ENCODE peak calls at places on chromosomes 4 and X, in ten cellular contexts. M is IMR-90, F is ovary, S is suprapubic skin, E is HL-60, X is neuronal stem cell, H is upper lobe of right lung, K is mesendoderm, D is hepatocyte, Q is lower lobe of right lung. W is an unnamed sample. For H3K27me3, the result is how much of the 10 kb centered on the place peaks cover.

GRCh38 chrX:77937291-77937690 is 26.8 kb downstream of the ATP7A start:
- DNase-seq in K (no peak), Q (no peak), E (no peak), H (no peak), F (no peak), M (peak), S (no peak), D (no peak), X (no peak), W (no peak)

GRCh38 chr4:157700898-157701694 is 471.7 kb downstream of the GASK1B start:
- DNase-seq in F (no peak), Q (no peak), D (no peak), E (no peak), H (no peak), S (no peak), K (peak), X (no peak), M (no peak), W (no peak)

GRCh38 chrX:33339219-33339618 is 127.9 kb upstream of the DMD start:
- DNase-seq in F (no peak), D (peak), M (peak), K (peak), Q (no peak), H (no peak), S (no peak), E (no peak), X (no peak), W (no peak)

GRCh38 chr4:150938873-150939499 is 76.1 kb downstream of the LRBA start:
- DNase-seq in E (no peak), X (no peak), Q (no peak), K (no peak), M (no peak), D (no peak), H (no peak), S (no peak), F (no peak), W (no peak)

GRCh38 chr4:97073194-97073593 is 1070.1 kb downstream of the STPG2 start:
- DNase-seq in X (no peak), E (no peak), D (no peak), M (no peak), H (no peak), Q (no peak), S (no peak), F (no peak), K (no peak), W (no peak)

GRCh38 chr4:10599574-10599973 is 85.0 kb downstream of the CLNK start:
- DNase-seq in S (no peak), K (peak), Q (no peak), D (no peak), X (no peak), M (peak), F (no peak), H (no peak), E (no peak), W (no peak)

GRCh38 chr4:184955116-184955515 is 63.2 kb upstream of the HELT start:
- DNase-seq in Q (no peak), X (no peak), F (no peak), K (no peak), S (no peak), D (no peak), H (no peak), E (no peak), M (no peak), W (no peak)

GRCh38 chr4:178556796-178557195 is 1114.6 kb upstream of the AGA start:
- DNase-seq in D (no peak), K (no peak), S (no peak), H (no peak), Q (no peak), E (no peak), M (no peak), F (no peak), X (no peak), W (no peak)

GRCh38 chr4:134365852-134366251 is 164.3 kb upstream of the PABPC4L start:
- DNase-seq in F (no peak), Q (no peak), S (no peak), K (no peak), D (no peak), M (peak), X (no peak), E (no peak), H (no peak), W (no peak)

GRCh38 chrX:118974908-118975671 is 672 bp downstream of the LONRF3 start:
- DNase-seq in F (peak), M (no peak), K (peak), Q (peak), H (peak), X (no peak), E (no peak), S (peak), D (peak), W (peak)

GRCh38 chr4:8537041-8537461 is 43.1 kb upstream of the GPR78 start:
- DNase-seq in K (no peak), S (no peak), F (peak), D (peak), M (peak), H (no peak), Q (no peak), E (no peak), X (no peak), W (peak)

GRCh38 chr4:187827631-187828030 is 167.9 kb upstream of the ZFP42 start:
- DNase-seq in F (no peak), Q (no peak), E (no peak), X (no peak), M (peak), S (no peak), H (no peak), K (no peak), D (no peak), W (no peak)

GRCh38 chr4:79638735-79639134 is 230.7 kb upstream of the GK2 start:
- DNase-seq in K (no peak), F (no peak), S (no peak), M (no peak), D (no peak), X (no peak), E (no peak), H (no peak), Q (no peak), W (no peak)

GRCh38 chr4:138949866-138950265 is 65.7 kb upstream of the NOCT start:
- DNase-seq in S (no peak), K (no peak), H (no peak), E (no peak), F (no peak), Q (no peak), M (no peak), X (no peak), D (no peak), W (no peak)

GRCh38 chr4:185833055-185833598 is 21.1 kb upstream of the SORBS2 start:
- DNase-seq in K (peak), Q (no peak), X (no peak), F (no peak), E (no peak), D (no peak), M (peak), H (no peak), S (no peak), W (no peak)

GRCh38 chr4:12144051-12144450 is 715.4 kb upstream of the HS3ST1 start:
- DNase-seq in M (no peak), X (no peak), F (no peak), Q (no peak), H (no peak), K (no peak), E (no peak), D (no peak), S (no peak), W (no peak)

GRCh38 chr4:4470208-4470607 is 71.6 kb downstream of the STX18 start:
- DNase-seq in Q (no peak), S (no peak), F (no peak), M (no peak), E (no peak), X (no peak), K (no peak), H (no peak), D (no peak), W (no peak)

GRCh38 chrX:113222305-113222704 is 381.7 kb upstream of the AMOT start:
- DNase-seq in F (no peak), Q (no peak), E (no peak), K (no peak), H (no peak), D (no peak), X (no peak), M (no peak), S (no peak), W (no peak)

GRCh38 chr4:4761128-4761991 is 98.1 kb upstream of the MSX1 start:
- DNase-seq in D (no peak), Q (no peak), E (no peak), X (peak), F (no peak), S (no peak), M (no peak), K (peak), H (peak), W (no peak)

GRCh38 chrX:136823175-136823574 is 42.4 kb upstream of the ARHGEF6 start:
- DNase-seq in K (no peak), S (no peak), H (no peak), E (no peak), F (no peak), D (no peak), Q (no peak), M (peak), X (no peak), W (no peak)

GRCh38 chr4:33948921-33949320 is 2295.4 kb downstream of the ARAP2 start:
- DNase-seq in S (no peak), X (no peak), H (no peak), D (no peak), Q (no peak), M (no peak), F (no peak), K (no peak), E (no peak), W (no peak)

GRCh38 chr4:5710065-5710961 is 688 bp upstream of the EVC start:
- DNase-seq in H (no peak), Q (no peak), S (no peak), K (peak), D (peak), M (peak), X (peak), E (no peak), F (no peak), W (no peak)

DNA sequence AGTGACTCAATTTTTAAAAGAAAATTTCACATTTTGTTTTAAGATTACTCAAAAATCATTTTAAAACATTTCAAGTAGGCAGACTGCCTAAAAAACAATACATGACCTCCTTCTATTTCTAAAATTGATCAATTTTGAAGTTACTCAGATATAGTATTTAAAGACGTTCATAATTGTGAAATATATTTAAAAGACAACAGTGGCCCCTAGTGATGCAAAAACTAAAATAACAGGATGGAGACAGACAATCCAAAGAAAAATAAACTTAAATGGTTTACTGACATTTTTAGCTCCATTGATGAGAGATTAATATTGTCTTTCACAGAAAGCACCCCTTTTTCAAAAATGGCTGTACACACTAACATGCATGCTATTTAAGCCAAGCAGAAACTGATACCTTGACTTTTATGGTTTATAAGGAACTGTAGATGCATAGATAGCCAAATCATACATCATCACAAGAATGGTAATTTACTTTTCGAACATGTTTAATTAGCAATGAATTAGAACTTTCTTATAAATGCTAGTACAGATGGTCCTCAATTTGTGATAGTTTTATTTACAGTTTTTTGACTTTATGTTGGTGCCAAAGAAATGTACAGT is 69.8 kb upstream of the FAT4 start:
- DNase-seq in D (peak), M (peak), X (no peak), F (no peak), K (peak), S (no peak), E (no peak), H (no peak), Q (no peak), W (no peak)
- H3K27me3 ChIP-seq in D (under half), M (under half), X (under half), F (under half), K (under half), S (under half), E (under half), H (under half), Q (under half), W (under half)

GRCh38 chr4:925171-925570 is 6.9 kb downstream of the GAK start:
- DNase-seq in X (no peak), F (peak), Q (no peak), D (no peak), E (no peak), K (no peak), M (no peak), H (peak), S (peak), W (no peak)

GRCh38 chr4:924107-925096 is 7.7 kb downstream of the GAK start:
- DNase-seq in Q (no peak), H (peak), D (no peak), K (peak), E (no peak), F (peak), M (peak), X (no peak), S (peak), W (no peak)

GRCh38 chr4:929096-929765 is 2.9 kb downstream of the GAK start:
- DNase-seq in Q (no peak), D (no peak), K (no peak), X (no peak), H (peak), E (no peak), F (peak), S (peak), M (no peak), W (no peak)

GRCh38 chr4:925771-926500 is 6.2 kb downstream of the GAK start:
- DNase-seq in E (no peak), H (peak), F (peak), D (no peak), K (no peak), S (peak), M (no peak), X (no peak), Q (no peak), W (no peak)

GRCh38 chr4:926538-926937 is 5.6 kb downstream of the GAK start:
- DNase-seq in Q (no peak), E (no peak), K (peak), H (peak), X (peak), F (no peak), S (peak), M (no peak), D (peak), W (no peak)
- H3K27me3 ChIP-seq in Q (under half), E (under half), K (under half), H (under half), X (under half), F (under half), S (under half), M (under half), D (under half), W (under half)

GRCh38 chr4:18616720-18617119 is 595.2 kb upstream of the LCORL start:
- DNase-seq in E (no peak), S (no peak), Q (no peak), M (no peak), H (no peak), X (no peak), D (no peak), F (no peak), K (no peak), W (no peak)
- H3K27me3 ChIP-seq in E (under half), S (under half), Q (under half), M (under half), H (under half), X (under half), D (under half), F (under half), K (under half), W (under half)

GRCh38 chr4:153776601-153777000 is 12.3 kb downstream of the SFRP2 start:
- DNase-seq in F (no peak), E (no peak), S (no peak), Q (no peak), H (no peak), M (no peak), K (no peak), D (no peak), X (no peak), W (no peak)
- H3K27me3 ChIP-seq in F (under half), E (under half), S (under half), Q (under half), H (under half), M (under half), K (under half), D (under half), X (under half), W (under half)

GRCh38 chr4:570754-571153 is 5.3 kb downstream of the TMEM271 start:
- DNase-seq in E (no peak), H (no peak), F (no peak), D (no peak), X (no peak), K (no peak), S (no peak), M (no peak), Q (no peak), W (no peak)
- H3K27me3 ChIP-seq in E (under half), H (under half), F (under half), D (under half), X (under half), K (under half), S (half or more), M (under half), Q (under half), W (under half)

DNA sequence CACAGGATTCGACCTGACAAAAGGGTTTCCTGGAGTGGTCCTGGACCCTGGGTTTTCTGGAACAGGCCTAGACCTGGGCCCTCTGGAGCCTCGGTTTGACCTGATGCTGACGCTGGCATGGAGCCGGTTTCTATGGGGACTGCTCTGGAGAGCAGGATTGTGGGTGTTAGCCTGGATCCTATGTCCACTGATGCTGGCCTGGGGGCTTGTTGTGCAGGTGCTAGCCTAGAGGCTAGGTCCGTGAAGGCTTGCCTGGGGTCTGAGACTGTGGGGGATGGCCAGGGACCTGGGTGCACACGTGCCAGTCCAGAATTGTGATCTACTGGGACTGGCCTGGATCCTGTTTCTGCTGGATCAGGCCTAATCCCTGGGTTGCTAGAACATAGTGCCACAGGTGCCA is 173.1 kb downstream of the TMEM47 start:
- DNase-seq in F (no peak), E (no peak), D (no peak), X (no peak), M (no peak), K (no peak), S (no peak), Q (no peak), H (no peak), W (no peak)
- H3K27me3 ChIP-seq in F (under half), E (under half), D (under half), X (under half), M (under half), K (under half), S (under half), Q (under half), H (under half), W (under half)

GRCh38 chr4:20676773-20677172 is 23.5 kb upstream of the PACRGL start:
- DNase-seq in K (no peak), Q (no peak), D (no peak), M (no peak), X (no peak), E (no peak), H (no peak), S (no peak), F (no peak), W (peak)
- H3K27me3 ChIP-seq in K (under half), Q (under half), D (under half), M (under half), X (under half), E (under half), H (under half), S (under half), F (under half), W (under half)

GRCh38 chrX:74238771-74239170 is 65.2 kb upstream of the ZCCHC13 start:
- DNase-seq in S (no peak), D (no peak), E (no peak), F (no peak), Q (no peak), X (no peak), M (no peak), K (no peak), H (no peak), W (no peak)
- H3K27me3 ChIP-seq in S (under half), D (under half), E (under half), F (under half), Q (under half), X (under half), M (under half), K (under half), H (under half), W (under half)

GRCh38 chrX:70427360-70427759 is 4.2 kb downstream of the GDPD2 start:
- DNase-seq in M (no peak), E (no peak), F (no peak), S (no peak), Q (no peak), D (no peak), X (no peak), K (no peak), H (no peak), W (no peak)

GRCh38 chrX:70422886-70423336 is at the start of gene GDPD2:
- DNase-seq in F (no peak), X (peak), Q (no peak), H (no peak), D (peak), M (no peak), E (no peak), K (peak), S (no peak), W (no peak)

GRCh38 chrX:70423937-70424336 is 823 bp downstream of the GDPD2 start:
- DNase-seq in F (no peak), X (no peak), Q (no peak), H (no peak), E (no peak), D (no peak), M (no peak), S (no peak), K (no peak), W (no peak)

GRCh38 chrX:70426286-70427278 is 3.5 kb downstream of the GDPD2 start:
- DNase-seq in F (no peak), X (no peak), S (no peak), Q (no peak), D (no peak), H (no peak), E (no peak), K (no peak), M (no peak), W (no peak)

DNA sequence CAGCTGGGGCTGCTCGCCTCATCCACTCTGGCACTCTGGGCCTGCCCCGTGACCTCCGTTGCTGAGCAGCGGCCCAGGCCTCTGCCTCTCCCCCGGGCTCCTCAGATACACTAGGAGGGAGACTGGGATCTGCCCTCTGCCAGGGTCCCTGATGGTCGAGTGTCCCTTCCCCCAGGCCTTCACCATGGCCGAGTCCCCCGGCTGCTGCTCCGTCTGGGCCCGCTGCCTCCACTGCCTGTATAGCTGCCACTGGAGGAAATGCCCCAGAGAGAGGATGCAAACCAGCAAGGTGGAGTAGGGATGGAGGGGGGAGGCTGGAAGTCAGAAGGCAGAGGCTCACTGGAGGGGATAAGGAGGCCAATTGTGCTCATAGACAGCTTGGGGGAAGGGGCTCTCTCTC is 1.7 kb downstream of the GDPD2 start:
- DNase-seq in S (no peak), M (no peak), E (no peak), X (no peak), H (no peak), D (no peak), Q (no peak), F (no peak), K (no peak), W (no peak)
- H3K27me3 ChIP-seq in S (under half), M (under half), E (under half), X (under half), H (under half), D (under half), Q (under half), F (under half), K (under half), W (under half)

GRCh38 chr4:128384091-128384520 is 96.5 kb upstream of the PGRMC2 start:
- DNase-seq in F (no peak), D (no peak), X (no peak), M (peak), K (peak), H (no peak), S (no peak), Q (no peak), E (no peak), W (no peak)
- H3K27me3 ChIP-seq in F (under half), D (under half), X (under half), M (under half), K (under half), H (under half), S (under half), Q (under half), E (under half), W (under half)

W was measured in uterus.